ENCODE peak calls at places on chromosome 19, in ten cellular contexts. U is heart left ventricle, O is Kasumi-1, T is frontal cortex, C is GF-D8, W is Ammon's horn, E is Peyer's patch, Z is smooth muscle cell of the brain vasculature, B is cardiac muscle cell, I is esophagus squamous epithelium. K is an unnamed sample.

GRCh38 chr19:42396248-42396541 is 6.1 kb upstream of the CNFN start:
- DNase-seq in U (no peak), O (peak; percentile 91), T (peak; percentile 53), C (peak; percentile 80), W (no peak), E (no peak), Z (no peak), B (no peak), I (no peak), K (no peak)

GRCh38 chr19:55809381-55810058 is 22.3 kb downstream of the NLRP11 start:
- DNase-seq in U (peak; percentile 12), O (peak; percentile 57), T (no peak), C (peak; percentile 39), W (peak; percentile 44), E (peak; percentile 83), Z (no peak), B (no peak), I (peak; percentile 21), K (peak; percentile 62)

GRCh38 chr19:44512326-44513298 is 12.3 kb upstream of the ZNF180 start:
- DNase-seq in U (no peak), O (peak; percentile 61), T (no peak), C (no peak), W (no peak), E (peak; percentile 64), Z (no peak), B (peak; percentile 20), I (no peak), K (no peak)

GRCh38 chr19:15177269-15178116 is 23.3 kb downstream of the NOTCH3 start:
- DNase-seq in U (peak; percentile 76), O (peak; percentile 72), T (peak; percentile 84), C (peak; percentile 12), W (peak; percentile 83), E (peak; percentile 92), Z (no peak), B (peak; percentile 92), I (no peak), K (peak; percentile 89)

GRCh38 chr19:8310342-8311055 is 2.3 kb upstream of the CD320 start:
- DNase-seq in U (no peak), O (no peak), T (no peak), C (no peak), W (no peak), E (peak; percentile 28), Z (no peak), B (no peak), I (no peak), K (peak; percentile 42)

GRCh38 chr19:40923934-40924391 is 41.9 kb upstream of the CYP2A7 start:
- DNase-seq in U (no peak), O (no peak), T (no peak), C (no peak), W (no peak), E (peak; percentile 52), Z (no peak), B (no peak), I (no peak), K (no peak)

GRCh38 chr19:17337675-17338439 is 504 bp downstream of the GTPBP3 start:
- DNase-seq in U (no peak), O (no peak), T (no peak), C (no peak), W (no peak), E (no peak), Z (no peak), B (peak; percentile 28), I (no peak), K (no peak)

GRCh38 chr19:50703915-50704548 is 15.6 kb downstream of the SHANK1 start:
- DNase-seq in U (no peak), O (peak; percentile 69), T (no peak), C (no peak), W (no peak), E (no peak), Z (no peak), B (peak; percentile 55), I (no peak), K (no peak)

GRCh38 chr19:15412832-15413231 is 6.0 kb downstream of the AKAP8L start:
- DNase-seq in U (no peak), O (no peak), T (no peak), C (no peak), W (no peak), E (no peak), Z (no peak), B (no peak), I (no peak), K (no peak)

GRCh38 chr19:18995804-18996241 is 37.5 kb downstream of the SUGP2 start:
- DNase-seq in U (peak; percentile 50), O (peak; percentile 86), T (peak; percentile 61), C (peak; percentile 3), W (peak; percentile 89), E (peak; percentile 47), Z (peak; percentile 28), B (peak; percentile 71), I (no peak), K (no peak)

GRCh38 chr19:58398545-58398944 is 3.1 kb downstream of the RNF225 start:
- DNase-seq in U (no peak), O (no peak), T (no peak), C (no peak), W (no peak), E (no peak), Z (no peak), B (no peak), I (no peak), K (no peak)

GRCh38 chr19:495440-496332 is 600 bp upstream of the MADCAM1 start:
- DNase-seq in U (peak; percentile 15), O (peak; percentile 14), T (no peak), C (no peak), W (no peak), E (no peak), Z (no peak), B (no peak), I (no peak), K (no peak)

GRCh38 chr19:10286803-10287737 is at the start of gene ICAM4:
- DNase-seq in U (peak; percentile 84), O (peak; percentile 91), T (no peak), C (peak; percentile 93), W (no peak), E (peak; percentile 66), Z (no peak), B (peak; percentile 71), I (no peak), K (no peak)

GRCh38 chr19:19205416-19206410 is 2.5 kb upstream of the NR2C2AP start:
- DNase-seq in U (no peak), O (no peak), T (no peak), C (no peak), W (peak; percentile 79), E (no peak), Z (no peak), B (no peak), I (no peak), K (no peak)

GRCh38 chr19:52946322-52947310 is 16.1 kb downstream of the ZNF816 start:
- DNase-seq in U (no peak), O (no peak), T (no peak), C (no peak), W (no peak), E (peak; percentile 52), Z (no peak), B (peak; percentile 32), I (no peak), K (no peak)

GRCh38 chr19:16369306-16369663 is 44.7 kb downstream of the KLF2 start:
- DNase-seq in U (no peak), O (no peak), T (no peak), C (no peak), W (no peak), E (no peak), Z (no peak), B (no peak), I (no peak), K (no peak)

GRCh38 chr19:16285769-16286564 is 38.7 kb upstream of the KLF2 start:
- DNase-seq in U (no peak), O (no peak), T (no peak), C (no peak), W (peak; percentile 71), E (no peak), Z (no peak), B (peak; percentile 53), I (no peak), K (peak; percentile 86)

GRCh38 chr19:55620410-55620809 is 4.0 kb downstream of the ZNF784 start:
- DNase-seq in U (no peak), O (peak; percentile 81), T (no peak), C (peak; percentile 78), W (no peak), E (no peak), Z (no peak), B (no peak), I (no peak), K (no peak)

GRCh38 chr19:57653689-57654088 is 15.0 kb upstream of the ZSCAN4 start:
- DNase-seq in U (no peak), O (no peak), T (no peak), C (no peak), W (no peak), E (no peak), Z (no peak), B (no peak), I (no peak), K (no peak)